ENCODE peak calls at places on chromosomes 2 and 18, in four cellular contexts. W is WTC11, P is HepG2, O is K562. R is an unnamed sample.

GRCh38 chr2:15557947-15558346 is 3.2 kb downstream of the NBAS start:
- DNase-seq in W (no peak), P (no peak), O (no peak), R (no peak)

GRCh38 chr2:160429248-160430000 is 64.2 kb downstream of the RBMS1 start:
- DNase-seq in W (no peak), P (peak), O (peak), R (no peak)

GRCh38 chr2:88919087-88919738 is 227.7 kb downstream of the RPIA start:
- DNase-seq in W (no peak), P (peak), O (peak), R (peak)

GRCh38 chr2:12856934-12857660 is 140.4 kb downstream of the TRIB2 start:
- DNase-seq in W (no peak), P (no peak), O (no peak), R (no peak)

GRCh38 chr2:100957971-100958653 is 44.0 kb upstream of the RPL31 start:
- DNase-seq in W (no peak), P (no peak), O (no peak), R (no peak)

GRCh38 chr2:40101076-40101688 is 322.1 kb upstream of the THUMPD2 start:
- DNase-seq in W (no peak), P (no peak), O (no peak), R (no peak)

GRCh38 chr2:161010503-161010902 is 149.7 kb upstream of the TANK start:
- DNase-seq in W (peak), P (no peak), O (peak), R (no peak)

GRCh38 chr18:35409921-35410320 is 32.8 kb upstream of the ZNF396 start:
- DNase-seq in W (no peak), P (no peak), O (peak), R (no peak)

GRCh38 chr18:68215931-68216330 is 499.0 kb downstream of the TMX3 start:
- DNase-seq in W (no peak), P (no peak), O (no peak), R (no peak)

GRCh38 chr2:109264595-109265328 is 135.8 kb downstream of the SH3RF3 start:
- DNase-seq in W (no peak), P (peak), O (no peak), R (no peak)

GRCh38 chr2:23482607-23483006 is 97.6 kb downstream of the KLHL29 start:
- DNase-seq in W (no peak), P (no peak), O (no peak), R (no peak)

GRCh38 chr2:23484163-23484740 is 99.3 kb downstream of the KLHL29 start:
- DNase-seq in W (no peak), P (no peak), O (no peak), R (no peak)

GRCh38 chr2:23480991-23481797 is 96.2 kb downstream of the KLHL29 start:
- DNase-seq in W (peak), P (peak), O (no peak), R (peak)

GRCh38 chr2:23484767-23485166 is 99.8 kb downstream of the KLHL29 start:
- DNase-seq in W (no peak), P (no peak), O (no peak), R (no peak)

GRCh38 chr2:23482188-23482587 is 97.2 kb downstream of the KLHL29 start:
- DNase-seq in W (no peak), P (no peak), O (no peak), R (no peak)
- TF ChIP-seq ELF4 in W (no peak), P (no peak), O (no peak), R (no peak)

GRCh38 chr2:112187805-112188596 is 49.8 kb downstream of the FBLN7 start:
- DNase-seq in W (no peak), P (no peak), O (peak), R (no peak)
- TF ChIP-seq ELF4 in W (no peak), P (no peak), O (no peak), R (no peak)

GRCh38 chr2:25926913-25927312 is 48.6 kb upstream of the ASXL2 start:
- DNase-seq in W (no peak), P (no peak), O (peak), R (no peak)

GRCh38 chr2:25928668-25929067 is 50.4 kb upstream of the ASXL2 start:
- DNase-seq in W (no peak), P (no peak), O (no peak), R (no peak)

GRCh38 chr2:25929789-25930473 is 51.6 kb upstream of the ASXL2 start:
- DNase-seq in W (no peak), P (no peak), O (no peak), R (no peak)

GRCh38 chr2:25927357-25927756 is 49.1 kb upstream of the ASXL2 start:
- DNase-seq in W (no peak), P (no peak), O (no peak), R (no peak)
- TF ChIP-seq ELF4 in W (no peak), P (no peak), O (no peak), R (no peak)

GRCh38 chr2:200592414-200593075 is 6.7 kb downstream of the AOX1 start:
- DNase-seq in W (no peak), P (peak), O (no peak), R (no peak)
- TF ChIP-seq ELF4 in W (no peak), P (no peak), O (no peak), R (no peak)